ENCODE peak calls at places on chromosomes 13 and 19, in five cellular contexts. V is K562, F is stomach, R is cardiac fibroblast, Y is AG04449. E is an unnamed sample.

GRCh38 chr19:12953456-12954149 is 3.4 kb downstream of the GADD45GIP1 start:
- DNase-seq in R (no peak), Y (no peak), V (no peak), F (no peak), E (no peak)

GRCh38 chr13:31274345-31274870 is 74.6 kb downstream of the B3GLCT start:
- DNase-seq in Y (no peak), R (peak; percentile 32), F (no peak), V (no peak), E (no peak)

GRCh38 chr13:76473552-76474134 is 412.6 kb downstream of the KCTD12 start:
- DNase-seq in R (peak; percentile 92), Y (peak; percentile 12), F (peak; percentile 74), V (peak; percentile 48), E (peak; percentile 49)

GRCh38 chr19:9941236-9941635 is 4.9 kb upstream of the OLFM2 start:
- DNase-seq in Y (no peak), V (no peak), R (peak; percentile 59), F (no peak), E (no peak)

GRCh38 chr13:88751994-88752393 is 1080.8 kb downstream of the SLITRK5 start:
- DNase-seq in F (no peak), R (no peak), Y (no peak), V (no peak), E (no peak)

GRCh38 chr19:16645140-16645539 is 14.8 kb downstream of the SMIM7 start:
- DNase-seq in F (no peak), V (no peak), R (no peak), Y (no peak), E (no peak)

GRCh38 chr13:113002891-113003290 is 33.9 kb downstream of the MCF2L start:
- DNase-seq in Y (no peak), R (no peak), V (no peak), F (no peak), E (no peak)

GRCh38 chr19:49566302-49566701 is 14.1 kb downstream of the NOSIP start:
- DNase-seq in F (no peak), R (no peak), V (no peak), Y (no peak), E (no peak)

GRCh38 chr19:10587022-10587838 is at the start of gene AP1M2:
- DNase-seq in Y (no peak), V (peak; percentile 3), R (no peak), F (peak; percentile 67), E (no peak)

GRCh38 chr19:29635963-29636362 is 29.3 kb upstream of the PLEKHF1 start:
- DNase-seq in V (no peak), F (no peak), Y (no peak), R (no peak), E (no peak)
- H3K4me3 ChIP-seq in V (no peak overlapping the region), F (no peak overlapping the region), Y (no peak overlapping the region), R (no peak overlapping the region), E (no peak overlapping the region)

GRCh38 chr13:20869540-20869939 is 33.0 kb downstream of the XPO4 start:
- DNase-seq in Y (no peak), R (peak; percentile 28), F (no peak), V (no peak), E (no peak)
- TF ChIP-seq CTCF in Y (no peak), R (no peak), F (no peak), V (peak; percentile 21), E (no peak)

DNA sequence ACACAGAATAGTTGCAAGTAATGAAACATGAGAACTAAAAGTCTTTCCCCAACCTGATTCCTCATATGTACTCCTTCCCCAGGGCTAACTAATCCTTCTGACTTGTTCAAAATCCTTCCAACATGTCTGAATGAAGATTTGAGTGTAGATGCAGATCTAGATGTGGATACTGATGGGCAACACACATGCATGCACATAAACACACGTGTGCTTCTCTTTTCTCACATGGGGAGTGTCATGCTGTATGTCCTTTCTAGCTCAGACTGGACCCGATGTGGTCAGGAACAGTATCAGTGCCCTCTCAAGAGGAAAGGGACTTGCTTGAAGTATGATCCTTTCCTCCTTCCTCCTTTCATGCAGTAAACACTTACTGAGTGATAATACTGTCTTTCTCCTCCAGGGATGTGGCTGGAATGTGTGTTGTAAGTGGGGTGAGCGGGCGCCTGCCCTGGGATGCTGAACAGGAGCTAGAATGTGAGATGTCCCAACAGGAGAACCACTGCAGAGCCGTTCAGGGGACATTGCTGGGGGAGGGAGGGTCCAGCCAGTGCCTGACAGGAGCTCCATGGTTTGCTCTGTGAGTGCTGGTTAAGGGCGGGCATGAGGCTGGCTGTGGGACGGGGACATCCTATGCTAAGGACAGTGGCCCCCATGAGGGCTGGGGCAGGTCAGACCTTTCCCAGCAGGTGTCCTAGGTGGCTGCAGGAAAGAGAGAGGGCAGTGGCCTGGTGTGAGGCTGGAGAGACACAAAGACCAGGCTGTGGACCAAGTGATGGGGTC is 146.9 kb downstream of the TEX29 start:
- DNase-seq in V (no peak), Y (no peak), F (no peak), R (no peak), E (no peak)
- H3K4me3 ChIP-seq in V (no peak overlapping the region), Y (no peak overlapping the region), F (no peak overlapping the region), R (no peak overlapping the region), E (no peak overlapping the region)

GRCh38 chr19:18866800-18867123 is 29.2 kb downstream of the CERS1 start:
- DNase-seq in R (no peak), V (no peak), F (no peak), Y (no peak), E (no peak)
- TF ChIP-seq CTCF in R (no peak), V (no peak), F (no peak), Y (no peak), E (no peak)

GRCh38 chr13:86909318-86909717 is 761.9 kb upstream of the SLITRK5 start:
- DNase-seq in Y (no peak), R (no peak), V (no peak), F (no peak), E (no peak)
- H3K4me3 ChIP-seq in Y (no peak overlapping the region), R (no peak overlapping the region), V (no peak overlapping the region), F (no peak overlapping the region), E (no peak overlapping the region)

GRCh38 chr19:46990998-46991676 is 28.5 kb upstream of the NPAS1 start:
- DNase-seq in Y (no peak), V (peak; percentile 73), F (peak; percentile 80), R (peak; percentile 86), E (peak; percentile 67)
- TF ChIP-seq CTCF in Y (peak; percentile 80), V (peak; percentile 92), F (no peak), R (peak; percentile 80), E (peak; percentile 85)

GRCh38 chr13:44317752-44318550 is 55.7 kb upstream of the SERP2 start:
- DNase-seq in F (no peak), Y (no peak), R (peak; percentile 44), V (no peak), E (no peak)
- H3K4me3 ChIP-seq in F (no peak overlapping the region), Y (no peak overlapping the region), R (no peak overlapping the region), V (no peak overlapping the region), E (no peak overlapping the region)

E was measured in HFF-Myc.